ENCODE peak calls at places on chromosomes 5 and 9, in five cellular contexts. T is IMR-90, Z is esophagus muscularis mucosa, S is esophagus squamous epithelium, O is stomach. R is an unnamed sample.
A peak's percentile ranks its signal among the peaks of the same experiment; 100 is the strongest.

GRCh38 chr5:36734422-36734821 is 128.0 kb downstream of the SLC1A3 start:
- DNase-seq in S (no peak), T (peak; percentile 36), O (no peak), Z (no peak), R (no peak)

GRCh38 chr5:35294976-35295375 is 64.7 kb upstream of the PRLR start:
- DNase-seq in T (no peak), S (no peak), Z (no peak), O (no peak), R (no peak)

GRCh38 chr5:39283231-39283818 is 64.0 kb upstream of the FYB1 start:
- DNase-seq in O (no peak), T (peak; percentile 76), S (no peak), Z (no peak), R (no peak)

GRCh38 chr5:439636-440035 is 3.3 kb upstream of the EXOC3 start:
- DNase-seq in O (no peak), S (no peak), Z (no peak), T (no peak), R (peak; percentile 70)

GRCh38 chr5:132747064-132747692 is at the start of gene CCNI2:
- DNase-seq in S (no peak), O (peak; percentile 66), Z (peak; percentile 88), T (no peak), R (peak; percentile 85)

GRCh38 chr5:96936431-96937221 is 746 bp downstream of the LNPEP start:
- DNase-seq in S (peak; percentile 13), O (peak; percentile 46), T (peak; percentile 31), Z (no peak), R (peak; percentile 89)

GRCh38 chr9:21121595-21122251 is 19.9 kb downstream of the IFNW1 start:
- DNase-seq in Z (no peak), T (no peak), S (no peak), O (no peak), R (no peak)

GRCh38 chr5:90477073-90477472 is 2.4 kb downstream of the POLR3G start:
- DNase-seq in O (no peak), T (no peak), S (no peak), Z (no peak), R (no peak)

GRCh38 chr9:125631391-125632085 is 75.5 kb downstream of the MAPKAP1 start:
- DNase-seq in T (peak; percentile 57), Z (no peak), S (no peak), O (no peak), R (no peak)

GRCh38 chr9:108813951-108814601 is 41.7 kb downstream of the ACTL7B start:
- DNase-seq in S (no peak), O (no peak), Z (peak; percentile 62), T (no peak), R (no peak)

GRCh38 chr9:99377790-99378775 is 156.0 kb downstream of the SEC61B start:
- DNase-seq in T (peak; percentile 71), Z (no peak), O (no peak), S (no peak), R (no peak)

GRCh38 chr9:117253256-117253655 is 161.6 kb downstream of the ASTN2 start:
- DNase-seq in O (no peak), S (no peak), Z (no peak), T (no peak), R (no peak)

GRCh38 chr5:83844320-83845068 is 123.8 kb upstream of the HAPLN1 start:
- DNase-seq in T (peak; percentile 74), O (no peak), Z (no peak), S (no peak), R (no peak)

GRCh38 chr5:158988987-158989624 is 110.6 kb downstream of the EBF1 start:
- DNase-seq in S (no peak), Z (no peak), T (no peak), O (no peak), R (no peak)

GRCh38 chr5:71899865-71900342 is 180.8 kb downstream of the CARTPT start:
- DNase-seq in O (no peak), S (no peak), Z (peak; percentile 34), T (peak; percentile 65), R (no peak)

GRCh38 chr9:136531904-136532798 is 13.7 kb downstream of the NOTCH1 start:
- DNase-seq in O (no peak), T (no peak), Z (no peak), S (no peak), R (no peak)

GRCh38 chr9:127833555-127833954 is 20.9 kb downstream of the ENG start:
- DNase-seq in O (no peak), T (peak; percentile 55), S (no peak), Z (no peak), R (no peak)

GRCh38 chr5:148976569-148977321 is 86.1 kb downstream of the SH3TC2 start:
- DNase-seq in S (no peak), O (no peak), Z (no peak), T (peak; percentile 48), R (no peak)

GRCh38 chr5:81242906-81243436 is 9.8 kb downstream of the CKMT2 start:
- DNase-seq in Z (peak; percentile 90), O (no peak), T (no peak), S (no peak), R (no peak)

GRCh38 chr5:72799721-72800120 is 16.7 kb upstream of the TNPO1 start:
- DNase-seq in T (no peak), S (no peak), O (no peak), Z (no peak), R (no peak)

GRCh38 chr5:14895301-14895700 is 23.7 kb upstream of the ANKH start:
- DNase-seq in Z (no peak), S (no peak), T (no peak), O (no peak), R (no peak)

GRCh38 chr5:157108961-157109360 is at the start of gene HAVCR2:
- DNase-seq in T (no peak), Z (peak; percentile 92), S (no peak), O (peak; percentile 39), R (peak; percentile 86)

GRCh38 chr5:65825388-65826328 is 100.7 kb upstream of the ERBIN start:
- DNase-seq in T (no peak), O (no peak), Z (no peak), S (no peak), R (no peak)

GRCh38 chr5:124043456-124043855 is 531.5 kb downstream of the CSNK1G3 start:
- DNase-seq in S (no peak), Z (no peak), O (no peak), T (no peak), R (no peak)

GRCh38 chr9:86637515-86637914 is 283.3 kb upstream of the TUT7 start:
- DNase-seq in S (no peak), T (peak; percentile 39), Z (no peak), O (peak; percentile 27), R (no peak)

GRCh38 chr5:137743031-137743640 is 7.2 kb upstream of the KLHL3 start:
- DNase-seq in O (peak; percentile 40), Z (no peak), S (no peak), T (peak; percentile 77), R (no peak)

GRCh38 chr9:134058716-134059115 is 9.1 kb downstream of the BRD3 start:
- DNase-seq in S (no peak), Z (no peak), O (peak; percentile 24), T (peak; percentile 9), R (peak; percentile 68)

GRCh38 chr9:22433691-22434090 is 12.9 kb upstream of the DMRTA1 start:
- DNase-seq in T (no peak), O (no peak), Z (no peak), S (no peak), R (no peak)

GRCh38 chr5:73170522-73170921 is 2.5 kb upstream of the TMEM174 start:
- DNase-seq in Z (no peak), T (peak; percentile 7), S (no peak), O (no peak), R (no peak)

GRCh38 chr5:154285661-154286408 is 95.3 kb downstream of the GALNT10 start:
- DNase-seq in T (peak; percentile 81), Z (peak; percentile 47), S (no peak), O (no peak), R (no peak)

GRCh38 chr9:36874921-36875320 is 159.1 kb downstream of the PAX5 start:
- DNase-seq in T (peak; percentile 10), Z (no peak), S (no peak), O (no peak), R (peak; percentile 47)

GRCh38 chr9:86700601-86701000 is 246.7 kb downstream of the GAS1 start:
- DNase-seq in T (peak; percentile 41), Z (no peak), O (peak; percentile 28), S (no peak), R (no peak)

GRCh38 chr5:126414874-126415502 is 8.2 kb upstream of the GRAMD2B start:
- DNase-seq in O (no peak), T (peak; percentile 77), Z (no peak), S (no peak), R (no peak)

GRCh38 chr9:121075251-121076036 is 689 bp downstream of the CNTRL start:
- DNase-seq in Z (no peak), T (peak; percentile 8), S (no peak), O (no peak), R (no peak)

GRCh38 chr9:113187935-113188595 is 33.0 kb downstream of the FKBP15 start:
- DNase-seq in O (no peak), T (peak; percentile 94), S (no peak), Z (peak; percentile 93), R (peak; percentile 79)

GRCh38 chr5:88664630-88665029 is 218.4 kb downstream of the MEF2C start:
- DNase-seq in Z (no peak), T (no peak), S (no peak), O (no peak), R (no peak)

GRCh38 chr9:74293479-74293878 is 203.7 kb upstream of the RORB start:
- DNase-seq in S (no peak), T (no peak), Z (no peak), O (no peak), R (no peak)

GRCh38 chr9:6779417-6780241 is 21.9 kb downstream of the KDM4C start:
- DNase-seq in O (no peak), Z (no peak), S (no peak), T (peak; percentile 73), R (no peak)

GRCh38 chr9:89541798-89542197 is 43.9 kb upstream of the SEMA4D start:
- DNase-seq in Z (no peak), T (no peak), O (no peak), S (no peak), R (no peak)

GRCh38 chr9:70404261-70404660 is 10.2 kb downstream of the KLF9 start:
- DNase-seq in O (no peak), S (no peak), T (no peak), Z (no peak), R (no peak)
- H3K4me1 ChIP-seq in O (peaks cover 97% of the 10 kb centered on the region), S (peaks cover 46% of the 10 kb centered on the region), T (peaks cover 35% of the 10 kb centered on the region), Z (peaks cover 97% of the 10 kb centered on the region), R (peaks cover 46% of the 10 kb centered on the region)

DNA sequence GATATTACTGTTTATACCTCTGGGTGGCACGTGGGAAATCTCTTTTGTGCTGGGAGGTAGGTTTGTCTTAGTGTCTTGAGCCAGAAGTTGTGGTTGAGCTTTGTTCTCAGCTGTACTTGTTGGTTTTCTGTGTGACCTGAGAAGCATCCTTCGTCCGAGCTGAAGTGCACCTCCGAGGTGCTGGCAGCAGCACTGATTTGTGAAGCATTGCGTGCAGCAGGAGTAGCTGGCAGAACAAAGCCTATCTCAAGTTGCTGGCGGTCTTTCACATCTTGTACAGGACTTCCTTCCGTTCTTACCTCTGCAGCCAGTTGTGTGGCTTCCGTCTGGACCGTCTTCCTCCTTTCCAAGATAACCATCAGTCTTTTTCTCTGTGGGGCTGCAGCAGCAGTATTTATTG is 4.3 kb downstream of the PRRC2B start:
- DNase-seq in O (peak; percentile 54), T (no peak), Z (no peak), S (no peak), R (peak; percentile 84)
- TF ChIP-seq POLR2A in O (no peak), T (no peak), Z (no peak), S (peak; percentile 17), R (no peak)

GRCh38 chr5:68286612-68286912 is 71.0 kb downstream of the PIK3R1 start:
- DNase-seq in Z (no peak), O (no peak), S (no peak), T (no peak), R (no peak)
- TF ChIP-seq CTCF in Z (no peak), O (no peak), S (no peak), T (no peak), R (peak; percentile 22)

GRCh38 chr9:17594961-17595360 is 16.1 kb downstream of the SH3GL2 start:
- DNase-seq in S (no peak), Z (no peak), O (no peak), T (no peak), R (no peak)
- H3K4me1 ChIP-seq in S (no peaks in the 10 kb centered on the region), Z (no peaks in the 10 kb centered on the region), O (no peaks in the 10 kb centered on the region), T (no peaks in the 10 kb centered on the region), R (no peaks in the 10 kb centered on the region)